ENCODE peak calls at places on chromosomes 12 and 14, in nine cellular contexts. H, A, G, B, T, V, U, F and K are unnamed samples.

GRCh38 chr14:75292016-75292646 is 13.5 kb downstream of the FOS start:
- DNase-seq in U (no peak), T (no peak), F (no peak), B (no peak), A (no peak), G (no peak), V (no peak), H (no peak), K (no peak)

GRCh38 chr12:130552483-130552996 is 163.6 kb downstream of the RIMBP2 start:
- DNase-seq in H (no peak), V (no peak), T (no peak), A (no peak), U (no peak), G (no peak), B (no peak), F (no peak), K (no peak)

GRCh38 chr14:86038401-86038985 is 508.5 kb downstream of the FLRT2 start:
- DNase-seq in U (peak), V (peak), G (peak), H (peak), F (peak), T (peak), A (peak), B (no peak), K (no peak)

GRCh38 chr12:39125580-39125979 is 220.2 kb upstream of the CPNE8 start:
- DNase-seq in G (no peak), V (no peak), F (no peak), H (no peak), T (no peak), U (no peak), B (no peak), A (no peak), K (no peak)

GRCh38 chr14:44912041-44912869 is 49.5 kb downstream of the KLHL28 start:
- DNase-seq in A (peak), G (peak), H (no peak), B (no peak), T (no peak), U (no peak), F (no peak), V (no peak), K (no peak)

GRCh38 chr12:108634225-108634795 is 616 bp upstream of the SELPLG start:
- DNase-seq in T (no peak), V (peak), U (no peak), G (no peak), H (no peak), A (peak), F (no peak), B (no peak), K (no peak)

GRCh38 chr14:22982477-22983245 is at the start of gene AJUBA:
- DNase-seq in H (peak), A (peak), T (peak), B (peak), V (peak), F (no peak), U (peak), G (peak), K (no peak)

GRCh38 chr12:1847411-1847810 is 27.0 kb downstream of the LRTM2 start:
- DNase-seq in T (no peak), B (no peak), H (no peak), U (no peak), V (no peak), F (no peak), G (peak), A (no peak), K (no peak)